ENCODE peak calls at places on chromosomes 7 and 10, in eight cellular contexts. D, L, B, N, F, U, J and H are unnamed samples.

GRCh38 chr7:74338366-74339108 is 49.3 kb downstream of the CLIP2 start:
- DNase-seq in B (no peak), L (no peak), J (no peak), F (no peak), D (no peak), U (no peak), N (no peak), H (no peak)

GRCh38 chr10:102945449-102945848 is 27.4 kb downstream of the CNNM2 start:
- DNase-seq in F (no peak), L (no peak), D (no peak), J (no peak), B (no peak), N (no peak), U (no peak), H (no peak)

GRCh38 chr10:3584926-3585784 is 199.9 kb downstream of the KLF6 start:
- DNase-seq in F (no peak), B (no peak), L (no peak), N (no peak), U (no peak), D (no peak), J (no peak), H (no peak)

GRCh38 chr10:112524637-112525036 is 77.6 kb downstream of the VTI1A start:
- DNase-seq in B (no peak), N (no peak), J (no peak), F (no peak), L (no peak), U (no peak), D (no peak), H (no peak)

GRCh38 chr7:151167197-151167911 is at the start of gene GBX1:
- DNase-seq in J (no peak), D (peak; percentile 41), B (no peak), F (no peak), U (no peak), L (peak; percentile 81), N (peak; percentile 67), H (no peak)

GRCh38 chr10:73648975-73649829 is 6.6 kb downstream of the SYNPO2L start:
- DNase-seq in L (no peak), J (no peak), U (no peak), F (no peak), N (peak; percentile 26), B (no peak), D (no peak), H (no peak)

GRCh38 chr10:7942311-7942710 is 112.2 kb upstream of the GATA3 start:
- DNase-seq in D (no peak), L (no peak), J (no peak), N (no peak), B (no peak), F (no peak), U (no peak), H (no peak)

GRCh38 chr7:91228927-91229326 is 35.3 kb upstream of the FZD1 start:
- DNase-seq in B (no peak), F (no peak), U (no peak), D (no peak), N (no peak), J (no peak), L (no peak), H (no peak)

GRCh38 chr10:132149261-132149660 is 37.5 kb upstream of the DPYSL4 start:
- DNase-seq in N (no peak), L (no peak), F (no peak), D (no peak), J (no peak), U (no peak), B (peak; percentile 67), H (no peak)

GRCh38 chr7:35007768-35008167 is 29.5 kb downstream of the DPY19L1 start:
- DNase-seq in F (no peak), N (no peak), L (no peak), U (no peak), J (no peak), D (no peak), B (no peak), H (no peak)